ENCODE peak calls at places on chromosomes 13 and 19, in nine cellular contexts. E is fibroblast of the aortic adventitia, C is suprapubic skin, F is GM23338, K is ascending aorta, R is lower leg skin, P is kidney epithelial cell, Y is PC-9, M is HCT116. L is an unnamed sample.

GRCh38 chr13:100954430-100955361 is 280.1 kb upstream of the TMTC4 start:
- DNase-seq in E (peak; percentile 14), C (no peak), F (no peak), K (no peak), R (no peak), P (no peak), Y (no peak), M (no peak), L (no peak)

GRCh38 chr13:26011208-26011573 is 40.6 kb downstream of the SHISA2 start:
- DNase-seq in E (no peak), C (no peak), F (no peak), K (no peak), R (no peak), P (no peak), Y (no peak), M (no peak), L (no peak)

GRCh38 chr13:72648513-72649065 is 78.8 kb downstream of the MZT1 start:
- DNase-seq in E (no peak), C (no peak), F (peak; percentile 68), K (no peak), R (no peak), P (no peak), Y (no peak), M (peak; percentile 1), L (peak; percentile 29)

GRCh38 chr13:102903659-102904407 is 58.0 kb downstream of the ERCC5 start:
- DNase-seq in E (peak; percentile 26), C (no peak), F (peak; percentile 56), K (no peak), R (no peak), P (no peak), Y (no peak), M (no peak), L (peak; percentile 48)

GRCh38 chr19:58002384-58003152 is at the start of gene ZNF606:
- DNase-seq in E (peak; percentile 80), C (peak; percentile 89), F (peak; percentile 94), K (peak; percentile 90), R (peak; percentile 96), P (peak; percentile 32), Y (peak; percentile 69), M (no peak), L (peak; percentile 92)

GRCh38 chr13:95267662-95268369 is 33.4 kb downstream of the ABCC4 start:
- DNase-seq in E (peak; percentile 80), C (no peak), F (no peak), K (no peak), R (no peak), P (peak; percentile 80), Y (no peak), M (no peak), L (peak; percentile 73)

GRCh38 chr13:57314897-57315520 is 148.0 kb downstream of the PRR20E start:
- DNase-seq in E (no peak), C (no peak), F (peak; percentile 2), K (no peak), R (no peak), P (no peak), Y (no peak), M (no peak), L (no peak)

GRCh38 chr13:99281811-99282263 is 23.7 kb upstream of the GPR18 start:
- DNase-seq in E (no peak), C (peak; percentile 86), F (no peak), K (peak; percentile 83), R (peak; percentile 95), P (no peak), Y (no peak), M (no peak), L (no peak)

GRCh38 chr13:21014666-21015170 is 46.7 kb downstream of the LATS2 start:
- DNase-seq in E (peak; percentile 88), C (no peak), F (no peak), K (no peak), R (peak; percentile 82), P (peak; percentile 43), Y (peak; percentile 65), M (no peak), L (peak; percentile 24)

GRCh38 chr13:75636339-75637095 is 387 bp downstream of the LMO7 start:
- DNase-seq in E (peak; percentile 51), C (no peak), F (peak; percentile 70), K (peak; percentile 69), R (no peak), P (no peak), Y (peak; percentile 42), M (no peak), L (peak; percentile 26)

GRCh38 chr13:82898625-82899024 is 983.6 kb downstream of the SLITRK1 start:
- DNase-seq in E (no peak), C (no peak), F (no peak), K (no peak), R (no peak), P (no peak), Y (no peak), M (no peak), L (no peak)

GRCh38 chr13:26024558-26024957 is 27.3 kb downstream of the SHISA2 start:
- DNase-seq in E (peak; percentile 28), C (no peak), F (no peak), K (no peak), R (no peak), P (no peak), Y (no peak), M (no peak), L (no peak)

GRCh38 chr13:97653741-97654140 is 219.8 kb downstream of the RAP2A start:
- DNase-seq in E (peak; percentile 27), C (no peak), F (no peak), K (no peak), R (no peak), P (no peak), Y (no peak), M (no peak), L (peak; percentile 77)

GRCh38 chr19:19460258-19460731 is 54.8 kb downstream of the GATAD2A start:
- DNase-seq in E (no peak), C (no peak), F (no peak), K (no peak), R (no peak), P (no peak), Y (no peak), M (no peak), L (peak; percentile 53)
- H3K4me3 ChIP-seq in E (no peak overlapping the region), C (peak overlapping the region; percentile 28), F (peak overlapping the region; percentile 27), K (peak overlapping the region; percentile 33), R (no peak overlapping the region), P (no peak overlapping the region), Y (no peak overlapping the region), M (no peak overlapping the region), L (no peak overlapping the region)

DNA sequence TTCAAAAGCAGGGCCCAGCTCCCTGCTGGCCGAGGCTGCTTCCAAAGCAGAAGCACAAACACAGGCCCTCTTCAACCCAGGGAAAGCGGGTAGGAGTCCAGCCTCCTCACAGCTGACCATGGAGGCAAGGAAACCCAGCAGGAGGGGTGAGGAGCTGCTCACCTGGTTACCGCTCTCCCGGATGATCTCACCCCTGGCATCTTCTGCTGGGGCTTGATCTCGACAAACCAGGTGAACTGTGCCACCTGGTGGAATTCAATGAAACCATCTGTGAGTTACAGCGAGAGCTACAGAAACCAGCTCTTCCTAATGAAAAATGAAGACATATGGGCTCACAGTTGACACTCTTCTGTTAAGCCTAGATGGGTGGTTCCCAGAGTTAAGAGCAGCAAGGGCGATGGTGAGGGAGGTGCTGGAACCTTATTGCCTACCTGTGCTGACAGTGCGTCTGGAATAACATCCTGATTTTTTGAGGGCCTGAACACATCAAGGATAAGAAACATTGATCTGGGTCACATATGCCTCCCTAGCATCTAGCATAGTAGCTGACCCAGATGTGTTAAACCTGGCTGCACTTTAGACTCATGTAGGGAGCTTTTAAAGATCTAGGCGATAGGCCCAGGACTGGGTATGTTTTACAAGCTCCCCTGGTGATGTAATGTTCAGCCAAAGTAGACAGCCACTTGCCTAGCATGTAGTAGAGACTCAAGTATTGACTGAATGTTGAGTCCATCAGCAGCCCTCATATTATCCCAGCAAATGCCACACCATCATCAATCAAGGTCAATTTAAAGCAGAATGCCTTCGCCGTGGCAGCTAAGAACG is 6.1 kb downstream of the DHRS12 start:
- DNase-seq in E (peak; percentile 59), C (no peak), F (peak; percentile 87), K (no peak), R (no peak), P (no peak), Y (peak; percentile 54), M (peak; percentile 66), L (peak; percentile 91)
- TF ChIP-seq CTCF in E (peak; percentile 39), C (peak; percentile 44), F (peak; percentile 86), K (no peak), R (no peak), P (peak; percentile 66), Y (peak; percentile 80), M (no peak), L (peak; percentile 82)

GRCh38 chr19:50723069-50723468 is at the start of gene CLEC11A:
- DNase-seq in E (peak; percentile 79), C (no peak), F (peak; percentile 51), K (no peak), R (peak; percentile 93), P (no peak), Y (no peak), M (no peak), L (no peak)
- H3K4me3 ChIP-seq in E (peak within 1 kb of the TSS; percentile 90), C (peak within 1 kb of the TSS; percentile 61), F (peak within 1 kb of the TSS; percentile 88), K (peak within 1 kb of the TSS; percentile 71), R (peak within 1 kb of the TSS; percentile 38), P (peak within 1 kb of the TSS; percentile 59), Y (no peak within 1 kb of the TSS), M (peak within 1 kb of the TSS; percentile 93), L (no peak within 1 kb of the TSS)

GRCh38 chr19:35246466-35247096 is 2.2 kb upstream of the LSR start:
- DNase-seq in E (no peak), C (no peak), F (no peak), K (no peak), R (no peak), P (no peak), Y (no peak), M (no peak), L (no peak)

GRCh38 chr19:35249848-35250711 is 1.3 kb downstream of the LSR start:
- DNase-seq in E (no peak), C (peak; percentile 78), F (no peak), K (no peak), R (peak; percentile 77), P (no peak), Y (no peak), M (no peak), L (no peak)

GRCh38 chr19:35249146-35249847 is 495 bp downstream of the LSR start:
- DNase-seq in E (no peak), C (peak; percentile 76), F (no peak), K (no peak), R (peak; percentile 85), P (no peak), Y (no peak), M (no peak), L (peak; percentile 46)

GRCh38 chr19:35248310-35249145 is at the start of gene LSR:
- DNase-seq in E (no peak), C (peak; percentile 88), F (peak; percentile 98), K (no peak), R (peak; percentile 93), P (peak; percentile 55), Y (peak; percentile 84), M (peak; percentile 94), L (peak; percentile 96)

DNA sequence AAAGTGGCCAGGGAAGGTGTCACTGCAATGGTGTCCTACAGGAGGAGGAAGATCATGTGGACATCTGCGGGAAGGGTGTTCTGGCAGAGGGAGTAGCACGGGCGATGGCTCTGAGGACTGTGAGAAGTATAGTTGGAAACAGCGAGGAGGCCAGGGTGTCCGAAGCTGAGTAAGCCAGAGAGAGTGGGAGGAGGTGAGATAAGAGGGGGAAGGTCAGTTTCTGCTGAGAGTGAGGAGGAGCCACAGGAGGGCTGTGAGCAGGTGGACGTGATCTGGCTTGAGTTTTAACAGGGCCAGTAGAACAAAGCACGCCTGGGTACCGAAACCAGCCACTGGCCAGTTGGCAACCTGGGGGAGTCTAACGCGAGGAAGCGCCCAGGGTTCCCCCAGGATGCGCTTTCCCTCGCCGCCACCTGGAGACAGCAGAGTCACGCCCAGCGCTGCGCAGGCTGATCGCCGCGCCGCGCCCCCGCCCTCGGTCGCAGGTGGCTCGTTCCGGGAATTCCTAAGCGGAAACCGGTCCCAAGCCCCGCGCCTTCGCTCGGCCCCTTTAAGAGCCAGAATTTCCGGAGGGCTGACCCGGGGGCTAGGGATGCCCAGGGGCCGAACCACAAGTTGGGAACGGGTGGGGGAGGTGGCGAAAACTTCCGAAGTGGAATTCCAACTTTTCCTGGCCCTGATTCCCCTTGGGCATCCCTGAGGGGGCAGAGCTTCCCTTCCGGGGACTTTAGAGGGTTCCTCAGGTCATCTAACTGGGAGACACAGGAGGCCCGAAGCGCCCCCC is 1.1 kb upstream of the LSR start:
- DNase-seq in E (no peak), C (peak; percentile 79), F (peak; percentile 99), K (no peak), R (peak; percentile 92), P (peak; percentile 70), Y (peak; percentile 91), M (peak; percentile 95), L (peak; percentile 92)
- TF ChIP-seq CTCF in E (peak; percentile 12), C (peak; percentile 60), F (peak; percentile 74), K (no peak), R (peak; percentile 6), P (peak; percentile 54), Y (peak; percentile 59), M (no peak), L (peak; percentile 62)